ENCODE peak calls at places on chromosomes 11 and 22, in seven cellular contexts. A is neuronal stem cell, L is mesendoderm, U is H1, T is H9, Q is IMR-90, N is mesenchymal stem cell. S is an unnamed sample.

GRCh38 chr11:13277719-13278619 is at the start of gene BMAL1:
- DNase-seq in A (no peak), L (peak; percentile 44), U (peak; percentile 75), T (peak; percentile 37), Q (no peak), N (peak; percentile 36), S (no peak)

GRCh38 chr22:42719133-42719532 is 1.5 kb downstream of the A4GALT start:
- DNase-seq in A (no peak), L (no peak), U (no peak), T (no peak), Q (no peak), N (peak; percentile 36), S (peak; percentile 52)

GRCh38 chr11:65851083-65851579 is 6.8 kb downstream of the CFL1 start:
- DNase-seq in A (no peak), L (peak; percentile 97), U (peak; percentile 93), T (peak; percentile 84), Q (no peak), N (peak; percentile 33), S (no peak)

GRCh38 chr11:82969811-82970210 is 68.3 kb downstream of the DDIAS start:
- DNase-seq in A (no peak), L (no peak), U (no peak), T (no peak), Q (no peak), N (no peak), S (no peak)

GRCh38 chr22:33271390-33272161 is 213.4 kb upstream of the SYN3 start:
- DNase-seq in A (no peak), L (no peak), U (no peak), T (no peak), Q (peak; percentile 13), N (no peak), S (no peak)

GRCh38 chr22:23531283-23531921 is 48.7 kb downstream of the IGLL1 start:
- DNase-seq in A (no peak), L (no peak), U (no peak), T (peak; percentile 12), Q (no peak), N (no peak), S (no peak)

GRCh38 chr11:62245271-62245753 is 3.3 kb downstream of the SCGB1D2 start:
- DNase-seq in A (peak; percentile 41), L (peak; percentile 71), U (peak; percentile 70), T (peak; percentile 76), Q (peak; percentile 28), N (peak; percentile 26), S (peak; percentile 21)

GRCh38 chr11:5369793-5370192 is 13.8 kb upstream of the OR51M1 start:
- DNase-seq in A (no peak), L (peak; percentile 84), U (no peak), T (no peak), Q (peak; percentile 90), N (peak; percentile 68), S (peak; percentile 33)

GRCh38 chr11:21465203-21465602 is 727.7 kb upstream of the ANO5 start:
- DNase-seq in A (no peak), L (no peak), U (no peak), T (no peak), Q (no peak), N (no peak), S (no peak)

GRCh38 chr11:72174299-72175070 is 17.5 kb upstream of the FOLR1 start:
- DNase-seq in A (no peak), L (no peak), U (no peak), T (no peak), Q (no peak), N (no peak), S (no peak)

GRCh38 chr11:96306933-96307747 is 35.9 kb downstream of the MAML2 start:
- DNase-seq in A (peak; percentile 42), L (peak; percentile 95), U (no peak), T (no peak), Q (peak; percentile 99), N (peak; percentile 100), S (peak; percentile 69)

GRCh38 chr11:11979487-11980117 is 28.8 kb downstream of the DKK3 start:
- DNase-seq in A (no peak), L (peak; percentile 91), U (no peak), T (no peak), Q (peak; percentile 81), N (peak; percentile 91), S (peak; percentile 93)

GRCh38 chr11:65034423-65034822 is 6.6 kb upstream of the SAC3D1 start:
- DNase-seq in A (no peak), L (no peak), U (no peak), T (no peak), Q (no peak), N (no peak), S (no peak)

GRCh38 chr22:37549704-37550059 is 10.6 kb upstream of the CDC42EP1 start:
- DNase-seq in A (no peak), L (peak; percentile 69), U (no peak), T (no peak), Q (peak; percentile 50), N (peak; percentile 60), S (no peak)

GRCh38 chr11:70437111-70437784 is 38.9 kb downstream of the CTTN start:
- DNase-seq in A (no peak), L (no peak), U (no peak), T (no peak), Q (no peak), N (no peak), S (no peak)

DNA sequence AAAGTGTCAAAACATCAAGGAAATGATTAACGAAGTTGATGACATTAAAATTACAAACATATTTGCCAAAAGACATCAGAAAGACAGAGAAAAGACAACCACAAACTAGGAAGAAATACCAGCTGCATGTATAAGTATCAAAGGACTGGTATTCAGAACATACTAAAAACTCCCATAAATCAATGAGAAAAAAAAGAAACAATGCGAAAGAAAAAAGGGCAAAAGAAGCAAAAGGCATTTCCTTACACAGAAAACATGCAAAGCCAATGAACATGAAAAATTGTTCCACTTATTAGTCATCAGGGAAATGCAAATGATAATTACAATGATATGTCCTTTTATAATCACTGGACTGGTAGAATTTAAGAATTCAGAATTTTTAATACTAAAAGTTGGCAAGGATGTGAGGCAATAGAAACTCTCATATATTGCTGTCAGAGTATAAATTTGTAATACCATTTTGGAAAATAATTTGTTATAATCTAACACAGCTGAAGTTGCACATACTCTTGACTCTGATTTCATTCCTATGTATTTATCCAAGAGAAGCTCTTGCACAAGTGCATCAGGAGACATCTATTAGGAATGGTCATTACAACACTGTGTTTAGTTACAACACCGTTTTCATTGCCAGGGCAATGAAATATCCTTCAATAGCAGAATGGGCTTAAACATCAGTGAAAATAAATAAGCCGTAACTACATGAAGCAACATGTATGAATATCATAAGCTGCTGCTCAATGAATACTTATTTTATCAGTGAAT is 279.7 kb downstream of the SWAP70 start:
- DNase-seq in A (no peak), L (no peak), U (no peak), T (no peak), Q (peak; percentile 97), N (peak; percentile 94), S (peak; percentile 48)
- H3K18ac ChIP-seq in A (no peak overlapping the region), L (no peak overlapping the region), U (no peak overlapping the region), T (no peak overlapping the region), Q (peak overlapping the region; percentile 98), N (no peak overlapping the region), S (no peak overlapping the region)

GRCh38 chr11:115499891-115500290 is 4.3 kb downstream of the CADM1 start:
- DNase-seq in A (no peak), L (no peak), U (no peak), T (no peak), Q (no peak), N (no peak), S (no peak)

GRCh38 chr11:115496892-115497291 is 7.3 kb downstream of the CADM1 start:
- DNase-seq in A (no peak), L (no peak), U (no peak), T (no peak), Q (no peak), N (no peak), S (peak; percentile 76)

GRCh38 chr11:115499241-115499799 is 4.9 kb downstream of the CADM1 start:
- DNase-seq in A (no peak), L (no peak), U (no peak), T (no peak), Q (no peak), N (no peak), S (no peak)

GRCh38 chr11:115498354-115498753 is 5.9 kb downstream of the CADM1 start:
- DNase-seq in A (no peak), L (no peak), U (no peak), T (no peak), Q (no peak), N (no peak), S (no peak)

GRCh38 chr11:115497303-115497702 is 6.9 kb downstream of the CADM1 start:
- DNase-seq in A (no peak), L (no peak), U (no peak), T (no peak), Q (no peak), N (peak; percentile 22), S (no peak)
- H3K27me3 ChIP-seq in A (no peaks in the 10 kb centered on the region), L (peaks cover 18% of the 10 kb centered on the region), U (peaks cover 12% of the 10 kb centered on the region), T (peaks cover 17% of the 10 kb centered on the region), Q (no peaks in the 10 kb centered on the region), N (peaks cover 25% of the 10 kb centered on the region), S (no peaks in the 10 kb centered on the region)

GRCh38 chr22:30920407-30920806 is 48.2 kb downstream of the MORC2 start:
- DNase-seq in A (peak; percentile 75), L (peak; percentile 67), U (peak; percentile 97), T (peak; percentile 75), Q (peak; percentile 59), N (peak; percentile 55), S (peak; percentile 18)

GRCh38 chr22:30919973-30920372 is 48.6 kb downstream of the MORC2 start:
- DNase-seq in A (no peak), L (no peak), U (no peak), T (no peak), Q (no peak), N (no peak), S (no peak)

GRCh38 chr22:30923168-30923900 is 45.2 kb downstream of the MORC2 start:
- DNase-seq in A (no peak), L (no peak), U (no peak), T (no peak), Q (no peak), N (no peak), S (no peak)

GRCh38 chr22:30922151-30922611 is 46.4 kb downstream of the MORC2 start:
- DNase-seq in A (no peak), L (no peak), U (no peak), T (no peak), Q (peak; percentile 27), N (no peak), S (peak; percentile 87)

DNA sequence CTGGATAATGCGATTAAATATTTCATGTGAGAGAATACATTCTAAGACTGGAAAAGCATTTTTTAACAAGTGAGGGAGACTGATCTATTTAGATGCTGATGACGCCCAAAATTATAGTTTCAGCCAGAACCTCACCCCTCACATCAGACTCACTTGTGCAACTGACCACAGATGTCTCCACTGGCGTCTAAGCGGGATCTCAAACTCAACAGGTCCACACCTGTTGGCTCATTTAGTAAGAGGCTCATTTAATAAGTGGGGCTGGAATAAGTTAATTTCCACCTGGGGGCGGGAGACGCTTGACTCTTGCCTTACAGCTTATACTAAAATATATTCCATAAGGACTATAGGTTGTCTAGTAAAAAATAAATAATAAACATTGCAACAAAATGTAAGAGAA is 47.5 kb downstream of the MORC2 start:
- DNase-seq in A (no peak), L (no peak), U (peak; percentile 31), T (no peak), Q (no peak), N (no peak), S (no peak)
- H3K18ac ChIP-seq in A (no peak overlapping the region), L (no peak overlapping the region), U (no peak overlapping the region), T (no peak overlapping the region), Q (no peak overlapping the region), N (no peak overlapping the region), S (no peak overlapping the region)

DNA sequence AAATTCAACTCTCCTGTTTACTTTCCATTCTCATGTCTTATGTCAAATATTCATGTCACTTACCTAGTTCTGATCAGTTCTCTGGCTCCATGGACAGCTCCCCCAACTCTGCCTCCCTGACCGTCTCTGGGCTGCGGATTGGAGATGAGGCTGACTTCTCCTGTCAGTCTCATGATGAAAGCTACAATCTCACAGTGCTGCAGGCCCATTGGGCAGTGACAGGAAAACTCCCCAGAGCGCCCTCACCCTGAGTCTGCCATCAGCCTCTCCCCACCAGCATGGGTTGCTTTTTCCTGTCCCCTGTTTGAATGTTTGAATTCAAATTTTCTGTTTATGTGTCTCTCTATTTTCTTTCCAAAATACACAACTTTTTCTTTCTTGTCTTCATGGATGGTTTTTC is 63.8 kb upstream of the TOP3B start:
- DNase-seq in A (no peak), L (no peak), U (no peak), T (no peak), Q (no peak), N (no peak), S (no peak)
- H3K27me3 ChIP-seq in A (peaks cover 5% of the 10 kb centered on the region), L (peaks cover 4% of the 10 kb centered on the region), U (peaks cover 43% of the 10 kb centered on the region), T (peaks cover 46% of the 10 kb centered on the region), Q (peaks cover 21% of the 10 kb centered on the region), N (peaks cover 55% of the 10 kb centered on the region), S (no peaks in the 10 kb centered on the region)

S was measured in trophoblast cell.